ENCODE peak calls at places on chromosomes 3 and 15, in four cellular contexts. H is IMR-90, C is H1, Y is mesendoderm. Z is an unnamed sample.

GRCh38 chr15:78216276-78217229 is 17.8 kb downstream of the ACSBG1 start:
- DNase-seq in H (no peak), Y (no peak), C (no peak), Z (no peak)

GRCh38 chr15:44812029-44812517 is 75.7 kb downstream of the TRIM69 start:
- DNase-seq in Y (no peak), H (no peak), C (no peak), Z (no peak)

GRCh38 chr3:72152551-72153476 is 367.9 kb upstream of the PROK2 start:
- DNase-seq in H (peak; percentile 69), C (no peak), Y (no peak), Z (no peak)

GRCh38 chr3:181952221-181952620 is 240.5 kb downstream of the SOX2 start:
- DNase-seq in Y (no peak), C (no peak), H (no peak), Z (no peak)

GRCh38 chr3:160956785-160957184 is 148.4 kb downstream of the B3GALNT1 start:
- DNase-seq in C (no peak), H (peak; percentile 7), Y (peak; percentile 22), Z (no peak)

GRCh38 chr3:17972030-17972429 is 229.6 kb upstream of the TBC1D5 start:
- DNase-seq in H (no peak), C (no peak), Y (no peak), Z (no peak)

GRCh38 chr3:52153389-52154096 is 680 bp downstream of the POC1A start:
- DNase-seq in Y (peak; percentile 93), C (peak; percentile 71), H (peak; percentile 11), Z (peak; percentile 84)

GRCh38 chr3:177306252-177306651 is 109.0 kb upstream of the TBL1XR1 start:
- DNase-seq in Y (no peak), C (no peak), H (peak; percentile 50), Z (no peak)

GRCh38 chr15:57500256-57500655 is 91.4 kb upstream of the MYZAP start:
- DNase-seq in H (no peak), Y (peak; percentile 49), C (no peak), Z (no peak)

GRCh38 chr3:59313365-59313764 is 263.5 kb upstream of the CFAP20DC start:
- DNase-seq in H (peak; percentile 13), C (peak; percentile 76), Y (peak; percentile 68), Z (peak; percentile 72)

GRCh38 chr3:25033407-25034029 is 394.5 kb upstream of the RARB start:
- DNase-seq in H (peak; percentile 6), C (peak; percentile 69), Y (peak; percentile 88), Z (peak; percentile 79)

GRCh38 chr3:30437172-30437571 is 169.2 kb upstream of the TGFBR2 start:
- DNase-seq in H (peak; percentile 62), C (no peak), Y (peak; percentile 16), Z (no peak)

GRCh38 chr3:188151438-188151837 is 2.5 kb upstream of the LPP start:
- DNase-seq in H (peak; percentile 77), Y (no peak), C (no peak), Z (no peak)

GRCh38 chr3:149234671-149235245 is 13.1 kb upstream of the CP start:
- DNase-seq in Y (no peak), C (no peak), H (no peak), Z (no peak)

GRCh38 chr15:92011611-92012367 is 158.3 kb downstream of the SLCO3A1 start:
- DNase-seq in Y (peak; percentile 65), H (no peak), C (no peak), Z (peak; percentile 38)

GRCh38 chr15:28147827-28148226 is 48.7 kb upstream of the OCA2 start:
- DNase-seq in C (no peak), H (no peak), Y (no peak), Z (no peak)

GRCh38 chr15:90177012-90177411 is 24.1 kb upstream of the SEMA4B start:
- DNase-seq in H (no peak), Y (no peak), C (no peak), Z (peak; percentile 47)

GRCh38 chr3:114121996-114122709 is 56.7 kb downstream of the DRD3 start:
- DNase-seq in C (no peak), H (peak; percentile 68), Y (no peak), Z (no peak)

GRCh38 chr3:38645601-38646000 is 3.9 kb downstream of the SCN5A start:
- DNase-seq in H (no peak), Y (no peak), C (no peak), Z (no peak)

GRCh38 chr15:72740202-72740601 is 43.4 kb downstream of the ADPGK start:
- DNase-seq in H (no peak), C (no peak), Y (no peak), Z (no peak)

GRCh38 chr15:42584031-42584765 is 8.8 kb downstream of the STARD9 start:
- DNase-seq in Y (peak; percentile 82), C (no peak), H (peak; percentile 49), Z (peak; percentile 39)

DNA sequence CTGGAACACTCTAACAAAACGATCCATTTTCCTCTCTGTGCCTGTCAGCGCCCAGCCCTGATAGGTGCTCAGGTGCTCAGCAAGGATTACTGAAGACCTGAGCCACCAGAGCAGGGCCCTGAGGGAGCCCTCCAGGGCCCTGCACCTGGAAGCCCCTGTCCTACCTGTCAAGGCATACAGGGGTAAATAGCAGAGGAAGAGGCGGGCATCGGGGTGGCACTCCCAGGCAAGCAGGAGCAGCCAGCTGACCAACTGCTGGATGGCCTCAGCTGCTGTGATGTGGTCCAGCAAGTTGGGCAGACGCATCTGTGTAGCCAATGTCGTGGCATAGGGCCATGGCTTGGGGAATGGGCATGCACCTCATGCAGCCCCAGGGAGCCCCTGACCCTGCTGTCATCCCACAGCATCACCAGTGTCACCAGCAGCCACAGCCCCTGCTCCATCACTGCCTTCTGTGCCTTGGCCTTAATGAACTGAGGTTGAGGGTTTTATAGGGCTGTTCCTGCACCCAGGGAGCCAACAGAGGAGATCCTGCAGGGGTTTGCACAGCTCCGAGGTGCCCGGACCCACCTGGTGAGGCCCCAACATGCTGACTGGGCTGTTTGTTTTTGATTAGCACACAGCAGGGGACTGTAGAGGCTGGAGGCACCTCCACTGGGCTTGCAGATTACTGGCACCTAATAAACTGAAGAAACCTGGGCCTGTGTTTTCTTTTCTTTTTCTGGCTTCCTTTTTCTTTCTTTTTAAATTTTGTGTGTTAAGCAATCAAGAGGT is 7.9 kb upstream of the WDR6 start:
- DNase-seq in C (no peak), Y (no peak), H (no peak), Z (no peak)
- H3K56ac ChIP-seq in C (no peak overlapping the region), Y (no peak overlapping the region), H (no peak overlapping the region), Z (no peak overlapping the region)

GRCh38 chr15:79675982-79676381 is 220.8 kb downstream of the MTHFS start:
- DNase-seq in C (no peak), Y (peak; percentile 10), H (no peak), Z (no peak)
- H2AK5ac ChIP-seq in C (peak overlapping the region; percentile 72), Y (no peak overlapping the region), H (peak overlapping the region; percentile 45), Z (no peak overlapping the region)

DNA sequence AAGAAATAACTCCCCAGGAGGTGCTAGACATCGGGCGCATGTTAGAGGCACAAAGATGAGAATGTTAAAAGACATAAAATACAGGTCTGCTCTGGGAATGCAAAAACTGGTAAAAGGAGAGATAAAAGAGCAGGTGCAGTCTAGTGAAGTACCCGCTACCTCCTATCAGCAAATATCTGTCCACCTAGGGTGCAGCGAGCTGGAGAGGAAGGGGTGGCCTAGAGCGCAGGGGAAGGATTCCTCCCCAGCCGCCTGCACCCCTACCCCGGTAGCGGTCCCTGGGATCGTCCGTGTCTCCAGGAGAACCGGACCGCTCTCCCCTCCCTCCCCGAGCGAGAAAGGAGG is 230 bp upstream of the ZNF662 start:
- DNase-seq in Y (no peak), H (no peak), C (no peak), Z (no peak)
- H3K56ac ChIP-seq in Y (no peak overlapping the region), H (no peak overlapping the region), C (no peak overlapping the region), Z (no peak overlapping the region)

GRCh38 chr3:53238881-53239280 is 16.9 kb downstream of the TKT start:
- DNase-seq in H (no peak), C (no peak), Y (no peak), Z (no peak)

GRCh38 chr3:53235545-53235944 is 20.3 kb downstream of the TKT start:
- DNase-seq in C (no peak), Y (no peak), H (no peak), Z (no peak)

GRCh38 chr3:53236112-53236841 is 19.5 kb downstream of the TKT start:
- DNase-seq in C (no peak), H (peak; percentile 93), Y (peak; percentile 91), Z (peak; percentile 66)

GRCh38 chr3:53239800-53240199 is 16.0 kb downstream of the TKT start:
- DNase-seq in H (no peak), Y (no peak), C (no peak), Z (no peak)

DNA sequence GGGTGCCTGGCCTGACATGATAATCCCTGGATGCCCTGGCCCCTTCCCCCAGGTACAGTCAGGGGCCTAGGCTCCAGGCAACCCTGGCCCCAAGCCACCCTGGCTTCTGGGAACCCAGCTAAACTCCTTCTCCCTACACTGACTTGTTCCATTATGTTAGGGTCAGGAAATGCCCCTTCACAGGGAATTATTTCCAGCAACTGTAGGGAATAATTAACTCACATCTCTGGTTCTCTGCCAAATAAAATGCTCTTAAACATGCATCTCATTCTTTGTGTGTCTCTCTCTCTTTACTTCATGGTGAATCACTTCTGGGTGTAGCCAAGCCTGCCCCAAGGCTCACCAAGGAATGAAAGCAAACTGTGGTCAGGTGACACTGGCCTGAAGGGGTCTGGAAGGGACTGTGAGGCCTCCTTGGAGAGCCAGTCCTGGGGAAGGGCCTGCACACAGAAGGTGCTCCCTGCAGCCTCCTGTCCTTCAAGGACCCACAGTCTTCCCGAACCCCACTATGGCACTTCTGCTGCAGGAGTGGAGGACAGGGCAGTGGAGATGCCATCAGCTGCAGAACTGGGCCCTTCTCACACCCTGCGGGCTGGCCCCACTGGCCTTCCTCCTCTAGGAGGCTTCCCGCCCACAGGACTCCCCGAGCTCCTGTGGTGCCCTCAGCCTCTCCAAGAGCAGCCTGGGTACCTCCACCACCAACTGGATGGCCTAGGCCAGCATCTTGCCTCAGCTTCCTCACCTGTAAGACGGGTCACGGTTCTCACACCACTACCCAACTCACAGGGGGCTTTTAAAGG is 17.6 kb downstream of the TKT start:
- DNase-seq in H (peak; percentile 97), C (no peak), Y (no peak), Z (no peak)
- H2AK5ac ChIP-seq in H (peak overlapping the region; percentile 89), C (no peak overlapping the region), Y (no peak overlapping the region), Z (no peak overlapping the region)

GRCh38 chr3:10725846-10726245 is 90.2 kb upstream of the SLC6A11 start:
- DNase-seq in C (no peak), Y (no peak), H (no peak), Z (peak; percentile 4)

GRCh38 chr3:10721101-10721500 is 94.9 kb upstream of the SLC6A11 start:
- DNase-seq in Y (no peak), H (no peak), C (no peak), Z (peak; percentile 5)

GRCh38 chr3:10725067-10725466 is 91.0 kb upstream of the SLC6A11 start:
- DNase-seq in C (no peak), H (no peak), Y (no peak), Z (peak; percentile 15)

GRCh38 chr3:10723991-10724390 is 92.0 kb upstream of the SLC6A11 start:
- DNase-seq in C (no peak), Y (no peak), H (no peak), Z (peak; percentile 22)

GRCh38 chr3:10722921-10723320 is 93.1 kb upstream of the SLC6A11 start:
- DNase-seq in Y (no peak), C (no peak), H (no peak), Z (peak; percentile 12)
- H3K56ac ChIP-seq in Y (no peak overlapping the region), C (no peak overlapping the region), H (no peak overlapping the region), Z (no peak overlapping the region)

DNA sequence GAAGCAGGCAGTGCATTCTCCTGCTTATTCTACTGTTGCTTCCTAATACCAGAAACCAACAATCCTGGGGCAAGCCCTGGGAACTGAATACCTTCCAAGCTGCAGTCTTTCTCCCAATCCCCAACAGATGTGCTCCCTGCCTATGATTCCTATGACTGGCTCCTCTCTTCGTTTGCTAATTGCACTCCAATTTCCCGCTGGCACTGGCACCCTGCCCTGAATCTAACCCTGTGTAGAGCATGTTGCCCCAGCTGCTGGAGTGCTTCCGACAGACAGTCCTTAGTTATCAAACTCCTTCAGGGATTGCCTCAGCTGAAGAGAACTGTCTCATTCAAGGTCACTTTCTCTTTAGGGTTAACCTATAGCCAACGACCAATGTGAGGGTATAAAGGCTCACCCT is 214.1 kb downstream of the NECTIN3 start:
- DNase-seq in Y (no peak), C (no peak), H (no peak), Z (no peak)
- H2AK5ac ChIP-seq in Y (no peak overlapping the region), C (no peak overlapping the region), H (no peak overlapping the region), Z (no peak overlapping the region)

GRCh38 chr3:138367912-138368311 is 19.5 kb downstream of the MRAS start:
- DNase-seq in H (peak; percentile 23), Y (no peak), C (no peak), Z (no peak)
- H3K56ac ChIP-seq in H (no peak overlapping the region), Y (no peak overlapping the region), C (no peak overlapping the region), Z (no peak overlapping the region)